ENCODE peak calls at places on chromosome 1, in four cellular contexts. Q, B, W and N are unnamed samples.
A peak's percentile ranks its signal among the peaks of the same experiment; 100 is the strongest.

GRCh38 chr1:91428182-91428798 is 23.7 kb upstream of the HFM1 start:
- DNase-seq in Q (no peak), B (no peak), W (no peak), N (no peak)

GRCh38 chr1:45335732-45336365 is 4.1 kb upstream of the TOE1 start:
- DNase-seq in Q (no peak), B (no peak), W (peak; percentile 96), N (no peak)

GRCh38 chr1:165383067-165383466 is 26.6 kb upstream of the LMX1A start:
- DNase-seq in Q (no peak), B (no peak), W (no peak), N (no peak)

GRCh38 chr1:63924600-63924999 is 150.8 kb downstream of the ROR1 start:
- DNase-seq in Q (no peak), B (no peak), W (no peak), N (no peak)

GRCh38 chr1:20785907-20786309 is 1.2 kb downstream of the HP1BP3 start:
- DNase-seq in Q (no peak), B (no peak), W (peak; percentile 10), N (no peak)

GRCh38 chr1:183609313-183609712 is 19.1 kb upstream of the NCF2 start:
- DNase-seq in Q (no peak), B (no peak), W (peak; percentile 43), N (no peak)

GRCh38 chr1:46128336-46128735 is 4.1 kb downstream of the PIK3R3 start:
- DNase-seq in Q (no peak), B (no peak), W (no peak), N (no peak)

GRCh38 chr1:184387069-184387870 is 441 bp downstream of the C1orf21 start:
- DNase-seq in Q (no peak), B (peak; percentile 29), W (no peak), N (no peak)

GRCh38 chr1:168223261-168223660 is 2.5 kb upstream of the SFT2D2 start:
- DNase-seq in Q (no peak), B (no peak), W (no peak), N (no peak)

GRCh38 chr1:17890056-17890814 is 135.1 kb downstream of the ACTL8 start:
- DNase-seq in Q (no peak), B (no peak), W (no peak), N (no peak)

GRCh38 chr1:178579562-178579961 is 66.7 kb downstream of the TEX35 start:
- DNase-seq in Q (peak; percentile 33), B (no peak), W (no peak), N (no peak)

GRCh38 chr1:51768971-51769601 is 109.4 kb downstream of the NRDC start:
- DNase-seq in Q (no peak), B (peak; percentile 62), W (peak; percentile 58), N (no peak)

GRCh38 chr1:165367375-165367993 is 11.0 kb upstream of the LMX1A start:
- DNase-seq in Q (peak; percentile 3), B (peak; percentile 90), W (peak; percentile 73), N (no peak)

GRCh38 chr1:91123773-91124172 is 101.9 kb upstream of the ZNF644 start:
- DNase-seq in Q (no peak), B (no peak), W (no peak), N (no peak)

GRCh38 chr1:5940723-5941407 is 51.4 kb downstream of the NPHP4 start:
- DNase-seq in Q (no peak), B (no peak), W (no peak), N (no peak)

GRCh38 chr1:46569909-46570725 is 18.7 kb upstream of the KNCN start:
- DNase-seq in Q (no peak), B (no peak), W (no peak), N (no peak)

GRCh38 chr1:203555484-203556046 is 61.6 kb downstream of the OPTC start:
- DNase-seq in Q (no peak), B (no peak), W (no peak), N (no peak)

GRCh38 chr1:245599413-245600174 is 444.8 kb downstream of the KIF26B start:
- DNase-seq in Q (no peak), B (no peak), W (no peak), N (no peak)

GRCh38 chr1:17232759-17233661 is 15.9 kb upstream of the PADI3 start:
- DNase-seq in Q (no peak), B (no peak), W (no peak), N (no peak)

GRCh38 chr1:200483491-200484143 is 73.8 kb upstream of the ZNF281 start:
- DNase-seq in Q (peak; percentile 72), B (peak; percentile 33), W (peak; percentile 77), N (no peak)

GRCh38 chr1:55277377-55278130 is 62.4 kb upstream of the USP24 start:
- DNase-seq in Q (peak; percentile 59), B (peak; percentile 81), W (peak; percentile 72), N (peak; percentile 58)

GRCh38 chr1:47618222-47618720 is 180.4 kb downstream of the FOXD2 start:
- DNase-seq in Q (no peak), B (no peak), W (no peak), N (no peak)

GRCh38 chr1:31434101-31434871 is 21.3 kb downstream of the SERINC2 start:
- DNase-seq in Q (no peak), B (no peak), W (peak; percentile 83), N (no peak)

GRCh38 chr1:69766431-69766830 is 198.7 kb downstream of the LRRC7 start:
- DNase-seq in Q (no peak), B (no peak), W (no peak), N (no peak)

GRCh38 chr1:109482796-109483638 is 688 bp upstream of the ATXN7L2 start:
- DNase-seq in Q (no peak), B (peak; percentile 76), W (no peak), N (peak; percentile 81)

GRCh38 chr1:199087081-199087614 is 448.3 kb downstream of the PTPRC start:
- DNase-seq in Q (no peak), B (no peak), W (no peak), N (no peak)

DNA sequence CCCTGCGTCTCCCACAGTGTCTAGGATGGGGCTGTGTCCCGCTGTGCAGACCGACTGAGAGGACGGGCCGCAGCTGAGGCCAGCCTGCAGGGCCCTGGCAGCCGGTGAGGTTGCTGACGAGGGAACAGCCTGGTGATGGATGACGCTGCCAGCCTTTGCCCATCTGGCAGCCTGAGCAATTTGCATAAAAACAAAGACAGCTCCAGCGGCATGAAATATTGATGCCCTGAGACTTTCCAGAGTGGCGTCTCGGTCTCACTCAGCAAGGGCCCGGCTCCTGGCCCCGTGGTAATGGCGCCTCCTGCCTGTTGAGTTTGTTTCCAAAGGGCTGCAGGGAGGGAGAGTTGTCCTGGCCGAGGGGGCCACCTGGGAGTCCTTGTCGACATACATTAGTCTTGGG is 19.1 kb upstream of the KCNA10 start:
- DNase-seq in Q (no peak), B (no peak), W (no peak), N (no peak)
- TF ChIP-seq CBX5 in Q (no peak), B (no peak), W (no peak), N (no peak)

DNA sequence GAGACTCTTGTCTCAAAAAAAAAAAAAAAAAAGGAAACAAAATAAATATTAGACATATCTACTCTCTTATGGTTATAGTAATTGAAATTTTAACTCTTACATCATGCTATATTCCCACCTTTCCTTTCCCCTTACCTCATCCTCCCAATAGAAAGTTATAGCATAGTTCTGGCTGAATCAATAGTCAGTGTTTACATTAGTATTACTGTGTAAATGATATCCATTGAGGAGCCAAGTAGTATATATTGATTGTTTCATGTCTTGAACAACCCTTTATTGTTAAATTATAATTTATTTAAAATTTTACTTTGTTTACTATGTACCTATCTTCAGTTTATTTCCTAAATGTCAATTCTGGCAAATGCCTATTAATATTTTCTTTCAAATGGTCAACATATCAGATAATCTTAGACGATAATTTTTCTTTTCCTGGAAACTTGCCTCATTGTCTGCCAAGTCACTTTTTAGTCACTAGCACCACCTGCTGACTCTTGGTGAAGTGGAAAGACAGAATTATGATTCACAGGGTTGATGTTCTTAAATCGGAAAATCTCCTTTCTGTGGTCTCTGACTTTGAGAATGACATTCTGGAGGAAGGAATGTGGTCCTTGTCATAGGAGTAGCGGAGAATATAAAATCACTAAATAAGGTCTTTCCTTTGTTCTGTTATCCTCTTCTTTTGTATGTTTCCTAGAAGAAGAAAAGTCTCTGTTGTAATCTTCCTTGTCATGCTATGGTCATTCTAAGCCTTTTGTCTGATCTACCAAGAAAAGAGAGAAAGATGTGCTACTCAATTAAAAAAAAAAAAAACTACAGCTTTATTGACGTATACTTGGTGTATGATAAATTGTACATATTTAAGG is 8.6 kb downstream of the HJV start:
- DNase-seq in Q (no peak), B (peak; percentile 57), W (peak; percentile 63), N (no peak)
- TF ChIP-seq CBX5 in Q (no peak), B (no peak), W (no peak), N (no peak)

GRCh38 chr1:56297948-56298347 is 281.4 kb downstream of the PLPP3 start:
- DNase-seq in Q (no peak), B (no peak), W (peak; percentile 83), N (no peak)
- TF ChIP-seq CBX5 in Q (no peak), B (no peak), W (no peak), N (no peak)

GRCh38 chr1:29496701-29497100 is 260.4 kb downstream of the PTPRU start:
- DNase-seq in Q (no peak), B (no peak), W (no peak), N (peak; percentile 38)

GRCh38 chr1:29499101-29499650 is 262.9 kb downstream of the PTPRU start:
- DNase-seq in Q (no peak), B (no peak), W (no peak), N (no peak)

GRCh38 chr1:29497395-29498125 is 261.2 kb downstream of the PTPRU start:
- DNase-seq in Q (no peak), B (no peak), W (no peak), N (no peak)

GRCh38 chr1:29500041-29500440 is 263.7 kb downstream of the PTPRU start:
- DNase-seq in Q (no peak), B (no peak), W (no peak), N (peak; percentile 31)

DNA sequence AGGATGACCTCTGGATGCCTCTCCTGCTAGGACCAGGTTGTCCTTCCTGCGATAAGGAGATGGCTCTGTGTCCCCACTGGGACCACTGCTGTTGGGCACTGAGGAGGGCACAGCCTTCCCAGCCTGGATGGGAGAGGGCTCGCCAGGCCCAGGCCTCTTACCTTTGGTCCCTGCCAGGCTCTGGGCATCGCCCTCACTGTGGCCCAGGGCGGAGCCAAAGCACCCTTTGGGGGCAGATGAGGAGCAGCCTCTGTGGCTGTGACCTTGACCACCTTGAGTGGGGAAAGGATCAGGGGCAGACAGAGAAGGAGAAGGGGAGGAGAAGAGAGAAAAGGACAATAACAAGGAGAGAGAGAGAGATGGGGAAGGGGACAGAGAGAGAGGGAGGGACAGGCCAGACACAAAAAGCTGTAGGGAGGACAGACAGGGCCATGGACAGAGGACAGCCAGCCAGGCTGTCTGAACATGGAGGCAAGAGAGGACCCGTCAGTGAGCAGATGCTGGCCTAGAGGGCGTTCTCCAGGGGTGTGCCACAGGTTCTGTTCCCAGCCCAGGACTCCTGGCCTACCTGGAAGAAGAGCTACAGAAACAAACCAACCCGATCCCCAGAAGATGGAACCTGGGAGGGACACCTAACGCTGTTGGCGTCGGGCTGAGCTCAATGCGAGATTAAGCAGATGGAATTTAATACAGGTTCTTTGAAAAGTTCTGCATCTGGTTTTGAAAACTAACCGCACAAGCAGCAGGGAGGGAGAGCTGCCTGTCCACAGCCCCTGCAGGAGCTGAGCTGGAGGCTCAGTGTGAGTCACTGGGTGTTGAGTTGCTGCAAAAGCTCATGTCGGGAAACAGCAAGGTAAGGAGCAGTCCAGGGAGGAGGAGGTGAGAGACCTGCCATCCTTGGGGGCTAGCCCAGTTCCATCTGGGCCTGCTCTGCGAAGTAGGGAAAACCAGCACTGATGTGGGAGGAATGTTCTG is 262.1 kb downstream of the PTPRU start:
- DNase-seq in Q (no peak), B (no peak), W (no peak), N (no peak)
- TF ChIP-seq CBX5 in Q (no peak), B (no peak), W (no peak), N (no peak)

GRCh38 chr1:44154049-44154448 is 12.6 kb upstream of the KLF18 start:
- DNase-seq in Q (no peak), B (no peak), W (no peak), N (no peak)
- TF ChIP-seq CBX5 in Q (no peak), B (no peak), W (no peak), N (no peak)

GRCh38 chr1:155892801-155893200 is 18.3 kb downstream of the RIT1 start:
- DNase-seq in Q (no peak), B (no peak), W (no peak), N (no peak)
- TF ChIP-seq CBX5 in Q (no peak), B (no peak), W (no peak), N (no peak)